ENCODE peak calls at places on chromosomes 13 and 19, in eight cellular contexts. D, R, L, K, Y, Q, P and F are unnamed samples.
A peak's percentile ranks its signal among the peaks of the same experiment; 100 is the strongest.

GRCh38 chr13:42048323-42048624 is 174 bp upstream of the DGKH start:
- DNase-seq in D (peak; percentile 16), R (no peak), L (no peak), K (no peak), Y (no peak), Q (no peak), P (peak; percentile 43), F (no peak)

GRCh38 chr13:111909971-111910671 is 156.8 kb upstream of the SOX1 start:
- DNase-seq in D (no peak), R (no peak), L (no peak), K (no peak), Y (peak; percentile 56), Q (no peak), P (no peak), F (no peak)

GRCh38 chr19:52584686-52585085 is 14.6 kb downstream of the ZNF701 start:
- DNase-seq in D (no peak), R (peak; percentile 76), L (no peak), K (no peak), Y (no peak), Q (no peak), P (no peak), F (no peak)

GRCh38 chr19:47633516-47633915 is 24.6 kb downstream of the BICRA start:
- DNase-seq in D (no peak), R (no peak), L (no peak), K (peak; percentile 33), Y (no peak), Q (no peak), P (no peak), F (no peak)

GRCh38 chr13:48564046-48564445 is 31.2 kb upstream of the RCBTB2 start:
- DNase-seq in D (no peak), R (no peak), L (no peak), K (no peak), Y (no peak), Q (no peak), P (no peak), F (no peak)

GRCh38 chr13:99979453-99980200 is 2.0 kb upstream of the ZIC2 start:
- DNase-seq in D (no peak), R (peak; percentile 69), L (no peak), K (no peak), Y (no peak), Q (no peak), P (no peak), F (peak; percentile 28)

GRCh38 chr19:49896863-49897621 is at the start of gene IL4I1:
- DNase-seq in D (peak; percentile 74), R (no peak), L (peak; percentile 18), K (no peak), Y (no peak), Q (no peak), P (peak; percentile 74), F (no peak)

GRCh38 chr19:7516281-7516862 is 469 bp downstream of the ZNF358 start:
- DNase-seq in D (no peak), R (no peak), L (no peak), K (no peak), Y (peak; percentile 66), Q (no peak), P (no peak), F (no peak)

GRCh38 chr13:51068501-51068900 is 42.6 kb downstream of the C13orf42 start:
- DNase-seq in D (no peak), R (no peak), L (no peak), K (no peak), Y (no peak), Q (no peak), P (no peak), F (no peak)

GRCh38 chr19:47057328-47057727 is 8.9 kb upstream of the TMEM160 start:
- DNase-seq in D (no peak), R (no peak), L (no peak), K (no peak), Y (no peak), Q (no peak), P (no peak), F (no peak)

GRCh38 chr13:51125495-51126226 is 14.6 kb upstream of the C13orf42 start:
- DNase-seq in D (peak; percentile 38), R (peak; percentile 66), L (peak; percentile 14), K (peak; percentile 65), Y (no peak), Q (peak; percentile 57), P (peak; percentile 48), F (peak; percentile 23)

GRCh38 chr19:43499042-43499441 is 5.5 kb downstream of the PHLDB3 start:
- DNase-seq in D (no peak), R (no peak), L (no peak), K (no peak), Y (no peak), Q (no peak), P (no peak), F (no peak)

GRCh38 chr19:51064534-51065220 is at the start of gene KLK13:
- DNase-seq in D (no peak), R (peak; percentile 69), L (no peak), K (no peak), Y (no peak), Q (no peak), P (no peak), F (peak; percentile 94)

GRCh38 chr19:54448037-54448773 is 794 bp upstream of the LENG8 start:
- DNase-seq in D (peak; percentile 44), R (peak; percentile 46), L (no peak), K (peak; percentile 61), Y (no peak), Q (peak; percentile 38), P (peak; percentile 61), F (peak; percentile 69)